ENCODE peak calls at places on chromosomes 2 and 18, in nine cellular contexts. F is Peyer's patch, P is left ventricle myocardium inferior, E is prostate gland, I is astrocyte of the cerebellum, S is brain microvascular endothelial cell, O is tibial nerve, M is GM23248, D is stomach. K is an unnamed sample.

GRCh38 chr2:53104263-53104662 is 663.3 kb upstream of the CHAC2 start:
- DNase-seq in M (peak; percentile 14), E (no peak), P (no peak), S (peak; percentile 57), O (no peak), I (peak; percentile 57), D (no peak), F (no peak), K (no peak)

GRCh38 chr18:21330122-21330701 is 88.2 kb downstream of the GREB1L start:
- DNase-seq in O (no peak), I (peak; percentile 76), P (peak; percentile 17), F (no peak), S (peak; percentile 14), D (peak; percentile 32), M (peak; percentile 71), E (no peak), K (no peak)

GRCh38 chr2:129189617-129190016 is 789.8 kb upstream of the RAB6C start:
- DNase-seq in O (no peak), S (no peak), E (no peak), D (no peak), I (no peak), P (no peak), F (no peak), M (no peak), K (no peak)

GRCh38 chr18:12403601-12404506 is 3.9 kb upstream of the PRELID3A start:
- DNase-seq in F (no peak), E (no peak), M (peak; percentile 93), S (peak; percentile 88), I (peak; percentile 49), O (no peak), P (no peak), D (no peak), K (no peak)

GRCh38 chr2:190468814-190469569 is 60.8 kb downstream of the MFSD6 start:
- DNase-seq in F (no peak), D (peak; percentile 77), S (peak; percentile 97), E (peak; percentile 81), O (peak; percentile 63), M (peak; percentile 97), I (peak; percentile 96), P (peak; percentile 74), K (no peak)

GRCh38 chr2:105397959-105398521 is 811 bp downstream of the FHL2 start:
- DNase-seq in P (no peak), F (no peak), S (no peak), M (peak; percentile 68), O (no peak), D (no peak), E (no peak), I (no peak), K (no peak)

GRCh38 chr2:65678779-65679394 is 246.5 kb upstream of the SPRED2 start:
- DNase-seq in I (no peak), P (no peak), O (no peak), E (no peak), D (no peak), S (no peak), F (no peak), M (no peak), K (no peak)

GRCh38 chr2:34419856-34420255 is 820.8 kb upstream of the FAM98A start:
- DNase-seq in D (no peak), E (no peak), S (no peak), P (no peak), O (no peak), M (peak; percentile 0), I (no peak), F (no peak), K (no peak)

GRCh38 chr2:129877289-129877741 is 102.2 kb upstream of the RAB6C start:
- DNase-seq in P (peak; percentile 94), I (peak; percentile 59), D (peak; percentile 90), S (peak; percentile 79), E (peak; percentile 92), M (peak; percentile 84), O (peak; percentile 88), F (peak; percentile 95), K (peak; percentile 95)

GRCh38 chr2:11129598-11130449 is 25.4 kb upstream of the SLC66A3 start:
- DNase-seq in E (peak; percentile 76), M (no peak), I (no peak), O (no peak), F (peak; percentile 82), D (peak; percentile 86), P (peak; percentile 41), S (no peak), K (peak; percentile 92)

GRCh38 chr2:220504890-220505564 is 877.6 kb downstream of the SLC4A3 start:
- DNase-seq in S (peak; percentile 64), M (peak; percentile 74), E (no peak), P (no peak), I (no peak), O (no peak), F (no peak), D (no peak), K (no peak)

GRCh38 chr2:221532641-221533040 is 39.5 kb downstream of the EPHA4 start:
- DNase-seq in P (no peak), F (no peak), M (no peak), D (no peak), S (no peak), I (no peak), O (no peak), E (no peak), K (no peak)

GRCh38 chr2:197184959-197185586 is 125.5 kb downstream of the ANKRD44 start:
- DNase-seq in D (peak; percentile 50), M (no peak), E (peak; percentile 60), P (peak; percentile 88), I (peak; percentile 73), F (no peak), S (no peak), O (peak; percentile 23), K (no peak)

GRCh38 chr2:9617749-9618148 is 13.0 kb downstream of the YWHAQ start:
- DNase-seq in S (no peak), E (no peak), D (no peak), O (no peak), I (no peak), M (peak; percentile 66), F (no peak), P (no peak), K (no peak)

GRCh38 chr2:51734115-51734514 is 702.2 kb upstream of the NRXN1 start:
- DNase-seq in F (no peak), M (peak; percentile 17), E (no peak), P (no peak), O (no peak), I (no peak), S (no peak), D (no peak), K (no peak)

GRCh38 chr2:205685314-205686230 is 3.3 kb downstream of the NRP2 start:
- DNase-seq in I (no peak), D (peak; percentile 43), S (no peak), P (no peak), F (no peak), M (peak; percentile 87), O (no peak), E (no peak), K (no peak)

GRCh38 chr2:18600255-18600613 is 10.9 kb upstream of the NT5C1B start:
- DNase-seq in P (no peak), E (no peak), F (no peak), M (no peak), O (no peak), D (no peak), I (no peak), S (no peak), K (no peak)

GRCh38 chr2:232333361-232334135 is 45.0 kb upstream of the ALPP start:
- DNase-seq in D (no peak), P (no peak), E (peak; percentile 46), F (no peak), I (no peak), M (no peak), O (no peak), S (no peak), K (peak; percentile 21)

GRCh38 chr2:100895934-100896685 is 76.2 kb downstream of the NPAS2 start:
- DNase-seq in O (no peak), I (no peak), M (no peak), F (no peak), D (no peak), P (no peak), S (no peak), E (no peak), K (no peak)
- H3K4me3 ChIP-seq in O (no peak overlapping the region), I (no peak overlapping the region), M (no peak overlapping the region), F (no peak overlapping the region), D (no peak overlapping the region), P (no peak overlapping the region), S (no peak overlapping the region), E (no peak overlapping the region), K (no peak overlapping the region)

GRCh38 chr2:224885836-224886547 is 156.3 kb downstream of the DOCK10 start:
- DNase-seq in O (no peak), M (peak; percentile 92), E (no peak), I (no peak), F (no peak), D (no peak), P (no peak), S (peak; percentile 62), K (no peak)
- H3K4me3 ChIP-seq in O (no peak overlapping the region), M (peak overlapping the region; percentile 51), E (no peak overlapping the region), I (no peak overlapping the region), F (no peak overlapping the region), D (no peak overlapping the region), P (no peak overlapping the region), S (no peak overlapping the region), K (no peak overlapping the region)

GRCh38 chr2:141723834-141724233 is 407.0 kb downstream of the LRP1B start:
- DNase-seq in S (no peak), E (no peak), F (no peak), M (no peak), I (no peak), D (no peak), P (no peak), O (no peak), K (no peak)
- H3K4me3 ChIP-seq in S (no peak overlapping the region), E (no peak overlapping the region), F (no peak overlapping the region), M (no peak overlapping the region), I (no peak overlapping the region), D (no peak overlapping the region), P (no peak overlapping the region), O (no peak overlapping the region), K (no peak overlapping the region)

GRCh38 chr2:127514485-127514884 is 11.8 kb downstream of the IWS1 start:
- DNase-seq in O (no peak), D (no peak), E (no peak), M (no peak), I (no peak), S (no peak), P (peak; percentile 57), F (no peak), K (no peak)

GRCh38 chr2:127516031-127516430 is 10.3 kb downstream of the IWS1 start:
- DNase-seq in E (no peak), S (peak; percentile 16), M (peak; percentile 99), P (peak; percentile 84), F (no peak), D (no peak), I (peak; percentile 93), O (no peak), K (peak; percentile 72)

GRCh38 chr2:127512362-127512761 is 13.9 kb downstream of the IWS1 start:
- DNase-seq in M (no peak), S (no peak), O (no peak), D (no peak), E (no peak), P (no peak), F (no peak), I (no peak), K (no peak)

GRCh38 chr2:127515383-127515915 is 10.8 kb downstream of the IWS1 start:
- DNase-seq in P (no peak), I (no peak), D (no peak), S (no peak), F (no peak), O (no peak), E (no peak), M (peak; percentile 57), K (no peak)

DNA sequence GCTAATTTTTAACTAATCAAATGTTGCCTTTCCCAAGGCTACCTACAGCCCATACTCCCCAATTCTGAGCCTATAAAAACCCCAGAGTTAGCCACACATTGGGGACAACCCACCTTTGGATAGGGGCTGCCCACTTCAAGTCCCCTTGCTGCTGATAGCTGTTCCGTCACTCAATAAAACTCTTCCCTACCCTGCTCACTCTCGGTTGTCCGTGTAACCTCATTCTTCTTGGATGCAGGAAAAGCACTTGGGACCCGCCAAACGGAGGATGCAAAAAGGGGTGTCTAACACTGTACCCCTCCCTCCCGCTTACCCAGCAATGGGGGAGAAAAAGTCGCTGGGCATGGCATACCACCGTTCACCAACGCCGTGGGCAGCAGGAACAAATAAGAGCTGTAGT is 12.2 kb downstream of the IWS1 start:
- DNase-seq in D (no peak), I (no peak), S (no peak), F (no peak), P (no peak), M (no peak), O (no peak), E (no peak), K (no peak)
- H3K4me3 ChIP-seq in D (no peak overlapping the region), I (no peak overlapping the region), S (no peak overlapping the region), F (no peak overlapping the region), P (peak overlapping the region; percentile 26), M (no peak overlapping the region), O (no peak overlapping the region), E (no peak overlapping the region), K (no peak overlapping the region)